ENCODE peak calls at places on chromosomes 11 and 22, in seven cellular contexts. J, H, O, B, W, F and P are unnamed samples.

GRCh38 chr11:6248248-6248647 is 9.4 kb downstream of the CNGA4 start:
- DNase-seq in J (peak), H (no peak), O (no peak), B (no peak), W (peak), F (peak), P (no peak)

GRCh38 chr11:87092159-87092558 is 54.4 kb downstream of the TMEM135 start:
- DNase-seq in J (no peak), H (no peak), O (no peak), B (no peak), W (no peak), F (peak), P (no peak)

GRCh38 chr11:17771415-17771814 is 36.8 kb downstream of the KCNC1 start:
- DNase-seq in J (no peak), H (no peak), O (no peak), B (no peak), W (no peak), F (no peak), P (no peak)

GRCh38 chr11:561148-562003 is 606 bp downstream of the RASSF7 start:
- DNase-seq in J (peak), H (no peak), O (peak), B (peak), W (peak), F (peak), P (no peak)

GRCh38 chr11:9783986-9784385 is 120.1 kb downstream of the SWAP70 start:
- DNase-seq in J (no peak), H (no peak), O (no peak), B (no peak), W (no peak), F (peak), P (no peak)

GRCh38 chr22:43113516-43114251 is 3.1 kb downstream of the BIK start:
- DNase-seq in J (no peak), H (no peak), O (no peak), B (peak), W (no peak), F (no peak), P (no peak)

GRCh38 chr11:131899954-131900580 is 529.7 kb downstream of the NTM start:
- DNase-seq in J (no peak), H (no peak), O (no peak), B (no peak), W (no peak), F (no peak), P (no peak)

GRCh38 chr11:68321293-68322030 is 9.1 kb downstream of the LRP5 start:
- DNase-seq in J (no peak), H (no peak), O (no peak), B (no peak), W (no peak), F (no peak), P (no peak)

GRCh38 chr11:127862406-127862805 is 725.0 kb downstream of the ETS1 start:
- DNase-seq in J (peak), H (no peak), O (no peak), B (no peak), W (no peak), F (no peak), P (no peak)

GRCh38 chr11:3132831-3133455 is 32.2 kb downstream of the OSBPL5 start:
- DNase-seq in J (no peak), H (no peak), O (no peak), B (no peak), W (no peak), F (no peak), P (no peak)

GRCh38 chr11:121535122-121535796 is 82.5 kb upstream of the SORL1-AS1 start:
- DNase-seq in J (peak), H (no peak), O (no peak), B (no peak), W (no peak), F (no peak), P (no peak)

GRCh38 chr11:46916669-46917108 is 1.7 kb downstream of the LRP4 start:
- DNase-seq in J (peak), H (no peak), O (no peak), B (peak), W (peak), F (peak), P (peak)

GRCh38 chr11:117826832-117827231 is 2.3 kb upstream of the FXYD2 start:
- DNase-seq in J (no peak), H (no peak), O (no peak), B (no peak), W (no peak), F (no peak), P (no peak)

GRCh38 chr22:49503896-49504521 is 323.7 kb downstream of the BRD1 start:
- DNase-seq in J (no peak), H (no peak), O (no peak), B (no peak), W (no peak), F (no peak), P (no peak)

GRCh38 chr11:108973402-108974119 is 308.7 kb downstream of the DDX10 start:
- DNase-seq in J (peak), H (no peak), O (no peak), B (no peak), W (no peak), F (peak), P (no peak)

GRCh38 chr11:105130189-105130813 is 9.3 kb downstream of the CARD18 start:
- DNase-seq in J (no peak), H (no peak), O (no peak), B (no peak), W (no peak), F (no peak), P (no peak)

GRCh38 chr11:80980221-80980620 is 1539.4 kb upstream of the TENM4 start:
- DNase-seq in J (peak), H (no peak), O (no peak), B (no peak), W (no peak), F (peak), P (no peak)

GRCh38 chr11:2258501-2259465 is 11.6 kb downstream of the ASCL2 start:
- DNase-seq in J (no peak), H (no peak), O (no peak), B (no peak), W (peak), F (no peak), P (no peak)

GRCh38 chr11:34516247-34517040 is 2.9 kb upstream of the ELF5 start:
- DNase-seq in J (no peak), H (no peak), O (no peak), B (no peak), W (no peak), F (no peak), P (no peak)

GRCh38 chr22:47836957-47837356 is 1074.5 kb downstream of the TBC1D22A start:
- DNase-seq in J (peak), H (no peak), O (no peak), B (no peak), W (peak), F (peak), P (peak)

GRCh38 chr11:70068950-70069349 is 9.2 kb upstream of the ANO1 start:
- DNase-seq in J (no peak), H (no peak), O (no peak), B (no peak), W (no peak), F (no peak), P (no peak)

GRCh38 chr22:24434472-24435322 is 7.3 kb downstream of the ADORA2A start:
- DNase-seq in J (peak), H (no peak), O (peak), B (no peak), W (no peak), F (peak), P (peak)

GRCh38 chr11:129286813-129287212 is 88.8 kb upstream of the BARX2 start:
- DNase-seq in J (no peak), H (no peak), O (no peak), B (no peak), W (no peak), F (no peak), P (peak)

GRCh38 chr11:47002366-47002765 is 65.8 kb downstream of the CSTPP1 start:
- DNase-seq in J (no peak), H (no peak), O (no peak), B (no peak), W (no peak), F (no peak), P (no peak)

GRCh38 chr22:16933274-16933923 is 74.6 kb downstream of the GAB4 start:
- DNase-seq in J (no peak), H (no peak), O (no peak), B (no peak), W (no peak), F (no peak), P (no peak)

GRCh38 chr11:61277186-61277972 is 17.7 kb downstream of the VWCE start:
- DNase-seq in J (no peak), H (no peak), O (no peak), B (no peak), W (no peak), F (no peak), P (no peak)

GRCh38 chr11:468493-468892 is 18.4 kb downstream of the PTDSS2 start:
- DNase-seq in J (no peak), H (no peak), O (no peak), B (no peak), W (no peak), F (no peak), P (no peak)

GRCh38 chr11:101428918-101429317 is 154.9 kb downstream of the TRPC6 start:
- DNase-seq in J (peak), H (no peak), O (no peak), B (peak), W (peak), F (peak), P (no peak)